ENCODE peak calls at places on chromosome 14, in four cellular contexts. One of them, this sample, is unnamed.

GRCh38 chr14:71833476-71833875 is 98.8 kb upstream of the RGS6 start:
- DNase-seq in EL: no peak
- DNase-seq in stimulated activated CD8-positive, alpha-beta memory T cell treated with anti-CD3 and anti-CD28 coated beads, Interleukin-15, amount 100 ng/mL, for 1 hour: no peak
- DNase-seq in T-helper 1 cell: no peak
- DNase-seq in this sample: no peak

GRCh38 chr14:70671652-70672327 is 30.1 kb downstream of the TTC9 start:
- DNase-seq in EL: no peak
- DNase-seq in stimulated activated CD8-positive, alpha-beta memory T cell treated with anti-CD3 and anti-CD28 coated beads, Interleukin-15, amount 100 ng/mL, for 1 hour: no peak
- DNase-seq in T-helper 1 cell: no peak
- DNase-seq in this sample: no peak

GRCh38 chr14:97179573-97179972 is 382.4 kb downstream of the VRK1 start:
- DNase-seq in EL: no peak
- DNase-seq in stimulated activated CD8-positive, alpha-beta memory T cell treated with anti-CD3 and anti-CD28 coated beads, Interleukin-15, amount 100 ng/mL, for 1 hour: no peak
- DNase-seq in T-helper 1 cell: no peak
- DNase-seq in this sample: no peak

GRCh38 chr14:105124837-105125222 is 43.7 kb downstream of the JAG2 start:
- DNase-seq in EL: no peak
- DNase-seq in stimulated activated CD8-positive, alpha-beta memory T cell treated with anti-CD3 and anti-CD28 coated beads, Interleukin-15, amount 100 ng/mL, for 1 hour: no peak
- DNase-seq in T-helper 1 cell: no peak
- DNase-seq in this sample: no peak

GRCh38 chr14:29757711-29758233 is 169.9 kb downstream of the PRKD1 start:
- DNase-seq in EL: no peak
- DNase-seq in stimulated activated CD8-positive, alpha-beta memory T cell treated with anti-CD3 and anti-CD28 coated beads, Interleukin-15, amount 100 ng/mL, for 1 hour: no peak
- DNase-seq in T-helper 1 cell: no peak
- DNase-seq in this sample: no peak

GRCh38 chr14:55052259-55052930 is 948 bp downstream of the MAPK1IP1L start:
- DNase-seq in EL: peak; percentile 23
- DNase-seq in stimulated activated CD8-positive, alpha-beta memory T cell treated with anti-CD3 and anti-CD28 coated beads, Interleukin-15, amount 100 ng/mL, for 1 hour: no peak
- DNase-seq in T-helper 1 cell: no peak
- DNase-seq in this sample: no peak

GRCh38 chr14:58746701-58747100 is 108.9 kb downstream of the DACT1 start:
- DNase-seq in EL: no peak
- DNase-seq in stimulated activated CD8-positive, alpha-beta memory T cell treated with anti-CD3 and anti-CD28 coated beads, Interleukin-15, amount 100 ng/mL, for 1 hour: no peak
- DNase-seq in T-helper 1 cell: no peak
- DNase-seq in this sample: peak; percentile 24

GRCh38 chr14:36553650-36554260 is 28.7 kb downstream of the NKX2-8 start:
- DNase-seq in EL: peak; percentile 29
- DNase-seq in stimulated activated CD8-positive, alpha-beta memory T cell treated with anti-CD3 and anti-CD28 coated beads, Interleukin-15, amount 100 ng/mL, for 1 hour: no peak
- DNase-seq in T-helper 1 cell: no peak
- DNase-seq in this sample: peak; percentile 51

GRCh38 chr14:29908652-29909577 is 18.7 kb downstream of the PRKD1 start:
- DNase-seq in EL: no peak
- DNase-seq in stimulated activated CD8-positive, alpha-beta memory T cell treated with anti-CD3 and anti-CD28 coated beads, Interleukin-15, amount 100 ng/mL, for 1 hour: no peak
- DNase-seq in T-helper 1 cell: no peak
- DNase-seq in this sample: no peak

GRCh38 chr14:52473557-52473956 is 78.7 kb downstream of the TXNDC16 start:
- DNase-seq in EL: peak; percentile 49
- DNase-seq in stimulated activated CD8-positive, alpha-beta memory T cell treated with anti-CD3 and anti-CD28 coated beads, Interleukin-15, amount 100 ng/mL, for 1 hour: no peak
- DNase-seq in T-helper 1 cell: peak; percentile 2
- DNase-seq in this sample: peak; percentile 48

GRCh38 chr14:69695664-69696527 is 71.0 kb upstream of the SRSF5 start:
- DNase-seq in EL: no peak
- DNase-seq in stimulated activated CD8-positive, alpha-beta memory T cell treated with anti-CD3 and anti-CD28 coated beads, Interleukin-15, amount 100 ng/mL, for 1 hour: no peak
- DNase-seq in T-helper 1 cell: no peak
- DNase-seq in this sample: no peak

GRCh38 chr14:69532561-69533335 is 41.9 kb downstream of the CCDC177 start:
- DNase-seq in EL: no peak
- DNase-seq in stimulated activated CD8-positive, alpha-beta memory T cell treated with anti-CD3 and anti-CD28 coated beads, Interleukin-15, amount 100 ng/mL, for 1 hour: no peak
- DNase-seq in T-helper 1 cell: no peak
- DNase-seq in this sample: no peak

GRCh38 chr14:67436006-67436866 is 24.3 kb upstream of the PLEK2 start:
- DNase-seq in EL: no peak
- DNase-seq in stimulated activated CD8-positive, alpha-beta memory T cell treated with anti-CD3 and anti-CD28 coated beads, Interleukin-15, amount 100 ng/mL, for 1 hour: no peak
- DNase-seq in T-helper 1 cell: no peak
- DNase-seq in this sample: no peak

GRCh38 chr14:61533513-61534255 is 161.6 kb upstream of the HIF1A start:
- DNase-seq in EL: peak; percentile 43
- DNase-seq in stimulated activated CD8-positive, alpha-beta memory T cell treated with anti-CD3 and anti-CD28 coated beads, Interleukin-15, amount 100 ng/mL, for 1 hour: no peak
- DNase-seq in T-helper 1 cell: no peak
- DNase-seq in this sample: no peak